ENCODE peak calls at places on chromosomes 2 and 18, in four cellular contexts. P, N, J and G are unnamed samples.

GRCh38 chr2:15273452-15273851 is 287.7 kb downstream of the NBAS start:
- DNase-seq in N (no peak), J (no peak), P (no peak), G (no peak)

GRCh38 chr18:55781481-55781957 is 193.5 kb upstream of the TCF4 start:
- DNase-seq in J (peak), N (peak), P (peak), G (peak)

GRCh38 chr2:116491292-116491691 is 1323.2 kb upstream of the DDX18 start:
- DNase-seq in N (no peak), P (no peak), J (no peak), G (no peak)

GRCh38 chr2:217902281-217903141 is 100.3 kb downstream of the TNS1 start:
- DNase-seq in N (peak), J (peak), P (peak), G (peak)

GRCh38 chr2:225400060-225400511 is 576 bp downstream of the NYAP2 start:
- DNase-seq in N (no peak), J (peak), P (peak), G (peak)

GRCh38 chr18:3075491-3075890 is 62.5 kb upstream of the LPIN2 start:
- DNase-seq in J (no peak), N (no peak), P (no peak), G (no peak)

GRCh38 chr18:32454667-32455066 is 16.0 kb downstream of the GAREM1 start:
- DNase-seq in P (no peak), J (no peak), N (no peak), G (no peak)

GRCh38 chr2:234502285-234502918 is 5.5 kb upstream of the ARL4C start:
- DNase-seq in N (no peak), P (peak), J (peak), G (peak)

GRCh38 chr2:37230581-37230980 is 815 bp downstream of the CEBPZ start:
- DNase-seq in J (peak), P (peak), N (no peak), G (no peak)

GRCh38 chr2:148244593-148245292 is 223.9 kb downstream of the MBD5 start:
- DNase-seq in J (peak), P (peak), N (no peak), G (peak)

GRCh38 chr2:196278491-196278911 is 107.1 kb upstream of the STK17B start:
- DNase-seq in P (peak), J (no peak), N (no peak), G (peak)

GRCh38 chr2:119549236-119549635 is 5.0 kb downstream of the CFAP221 start:
- DNase-seq in P (peak), N (no peak), J (peak), G (no peak)

GRCh38 chr2:216765810-216766259 is 70.5 kb upstream of the IGFBP5 start:
- DNase-seq in P (no peak), N (no peak), J (peak), G (no peak)

GRCh38 chr18:24786027-24786426 is 325.6 kb downstream of the HRH4 start:
- DNase-seq in J (no peak), N (no peak), P (no peak), G (no peak)

GRCh38 chr2:922230-922629 is 28.4 kb upstream of the SNTG2 start:
- DNase-seq in J (no peak), N (no peak), P (no peak), G (no peak)

GRCh38 chr2:151481744-151482143 is 72.0 kb downstream of the RIF1 start:
- DNase-seq in N (no peak), J (no peak), P (no peak), G (no peak)

GRCh38 chr2:185127412-185127811 is 529.1 kb downstream of the ZNF804A start:
- DNase-seq in N (no peak), J (peak), P (no peak), G (no peak)

GRCh38 chr18:35085450-35086032 is 44.3 kb downstream of the MAPRE2 start:
- DNase-seq in N (no peak), J (no peak), P (no peak), G (no peak)

GRCh38 chr2:37020887-37021796 is 54.8 kb upstream of the STRN start:
- DNase-seq in N (no peak), P (no peak), J (no peak), G (no peak)

GRCh38 chr18:21194871-21195771 is 46.9 kb upstream of the GREB1L start:
- DNase-seq in J (peak), N (no peak), P (peak), G (peak)

GRCh38 chr2:144451443-144451842 is 68.5 kb downstream of the ZEB2 start:
- DNase-seq in J (no peak), P (no peak), N (no peak), G (no peak)

GRCh38 chr2:128154225-128154624 is 63.2 kb downstream of the UGGT1 start:
- DNase-seq in P (no peak), J (no peak), N (no peak), G (no peak)

GRCh38 chr2:216074380-216074779 is 7.2 kb downstream of the PECR start:
- DNase-seq in N (no peak), P (no peak), J (no peak), G (no peak)